ENCODE peak calls at places on chromosomes 12 and 14, in eight cellular contexts. P is GM12864, F is OCI-LY7, J is GM19239, M is HL-60, S is gastrocnemius medialis, U is smooth muscle cell of the brain vasculature, V is NCI-H2081. Z is an unnamed sample.

GRCh38 chr14:35925319-35925718 is 99.2 kb downstream of the BRMS1L start:
- DNase-seq in P (no peak), F (no peak), J (no peak), M (no peak), S (no peak), U (no peak), V (no peak), Z (no peak)

GRCh38 chr14:88849717-88850116 is 25.3 kb downstream of the TTC8 start:
- DNase-seq in P (no peak), F (no peak), J (no peak), M (peak; percentile 5), S (no peak), U (no peak), V (no peak), Z (no peak)

GRCh38 chr12:114404451-114405198 is 1.3 kb downstream of the TBX5 start:
- DNase-seq in P (no peak), F (no peak), J (no peak), M (no peak), S (no peak), U (no peak), V (no peak), Z (no peak)

GRCh38 chr12:48119078-48119833 is at the start of gene PFKM:
- DNase-seq in P (peak; percentile 86), F (peak; percentile 87), J (peak; percentile 73), M (peak; percentile 66), S (peak; percentile 91), U (peak; percentile 73), V (peak; percentile 79), Z (peak; percentile 78)

GRCh38 chr14:90538716-90539495 is 142.1 kb downstream of the CALM1 start:
- DNase-seq in P (no peak), F (no peak), J (no peak), M (no peak), S (no peak), U (no peak), V (no peak), Z (no peak)

GRCh38 chr12:109467978-109468676 is 9.0 kb downstream of the KCTD10 start:
- DNase-seq in P (no peak), F (no peak), J (no peak), M (no peak), S (no peak), U (no peak), V (no peak), Z (no peak)

GRCh38 chr14:25111061-25111601 is 61.2 kb upstream of the STXBP6 start:
- DNase-seq in P (no peak), F (no peak), J (no peak), M (no peak), S (no peak), U (peak; percentile 58), V (no peak), Z (no peak)

GRCh38 chr14:72544615-72545387 is 349.1 kb downstream of the DPF3 start:
- DNase-seq in P (no peak), F (no peak), J (no peak), M (no peak), S (no peak), U (no peak), V (no peak), Z (no peak)

GRCh38 chr12:122244565-122245371 is 18.9 kb upstream of the DIABLO start:
- DNase-seq in P (no peak), F (no peak), J (no peak), M (no peak), S (no peak), U (no peak), V (no peak), Z (no peak)

GRCh38 chr12:56411781-56412639 is 37.2 kb downstream of the TIMELESS start:
- DNase-seq in P (no peak), F (no peak), J (no peak), M (no peak), S (no peak), U (no peak), V (no peak), Z (no peak)

GRCh38 chr12:45292486-45293195 is 76.7 kb downstream of the ANO6 start:
- DNase-seq in P (no peak), F (no peak), J (no peak), M (no peak), S (peak; percentile 18), U (no peak), V (peak; percentile 19), Z (no peak)

GRCh38 chr12:117986705-117987469 is 18.1 kb upstream of the KSR2 start:
- DNase-seq in P (no peak), F (no peak), J (no peak), M (no peak), S (no peak), U (no peak), V (no peak), Z (no peak)

Z was measured in psoas muscle.